ENCODE peak calls at places on chromosomes 16 and 17, in seven cellular contexts. One of them, this sample, is unnamed.

GRCh38 chr17:8485491-8485890 is 49.8 kb downstream of the NDEL1 start:
- DNase-seq in endodermal cell: no peak
- DNase-seq in NCI-H2107: no peak
- DNase-seq in SW480: no peak
- DNase-seq in NCI-H510A treated with DMSO at 0.1 percent for 48 hours: no peak
- DNase-seq in ovary: no peak
- DNase-seq in thoracic aorta: no peak
- DNase-seq in this sample: no peak

GRCh38 chr16:46871587-46871986 is 12.6 kb upstream of the GPT2 start:
- DNase-seq in ovary: no peak
- DNase-seq in endodermal cell: peak; percentile 58
- DNase-seq in SW480: no peak
- DNase-seq in NCI-H2107: no peak
- DNase-seq in NCI-H510A treated with DMSO at 0.1 percent for 48 hours: no peak
- DNase-seq in thoracic aorta: no peak
- DNase-seq in this sample: no peak

GRCh38 chr17:17191961-17192381 is 14.2 kb downstream of the PLD6 start:
- DNase-seq in ovary: no peak
- DNase-seq in endodermal cell: no peak
- DNase-seq in NCI-H510A treated with DMSO at 0.1 percent for 48 hours: no peak
- DNase-seq in SW480: no peak
- DNase-seq in NCI-H2107: no peak
- DNase-seq in thoracic aorta: no peak
- DNase-seq in this sample: no peak

GRCh38 chr16:75105306-75106061 is 11.1 kb downstream of the LDHD start:
- DNase-seq in SW480: no peak
- DNase-seq in endodermal cell: peak; percentile 44
- DNase-seq in thoracic aorta: no peak
- DNase-seq in ovary: peak; percentile 50
- DNase-seq in NCI-H2107: no peak
- DNase-seq in NCI-H510A treated with DMSO at 0.1 percent for 48 hours: no peak
- DNase-seq in this sample: no peak

GRCh38 chr17:78787444-78787843 is 5.4 kb upstream of the CYTH1 start:
- DNase-seq in NCI-H2107: no peak
- DNase-seq in thoracic aorta: no peak
- DNase-seq in NCI-H510A treated with DMSO at 0.1 percent for 48 hours: peak; percentile 21
- DNase-seq in SW480: no peak
- DNase-seq in endodermal cell: no peak
- DNase-seq in ovary: no peak
- DNase-seq in this sample: no peak

GRCh38 chr16:85825326-85825725 is 25.8 kb downstream of the COX4I1 start:
- DNase-seq in thoracic aorta: no peak
- DNase-seq in ovary: no peak
- DNase-seq in NCI-H2107: no peak
- DNase-seq in NCI-H510A treated with DMSO at 0.1 percent for 48 hours: no peak
- DNase-seq in endodermal cell: peak; percentile 61
- DNase-seq in SW480: no peak
- DNase-seq in this sample: no peak

GRCh38 chr16:51473091-51473490 is 322.0 kb upstream of the SALL1 start:
- DNase-seq in thoracic aorta: no peak
- DNase-seq in endodermal cell: no peak
- DNase-seq in ovary: no peak
- DNase-seq in SW480: no peak
- DNase-seq in NCI-H510A treated with DMSO at 0.1 percent for 48 hours: no peak
- DNase-seq in NCI-H2107: no peak
- DNase-seq in this sample: no peak

GRCh38 chr17:43582426-43582825 is 36.3 kb upstream of the ETV4 start:
- DNase-seq in NCI-H2107: no peak
- DNase-seq in ovary: no peak
- DNase-seq in endodermal cell: no peak
- DNase-seq in NCI-H510A treated with DMSO at 0.1 percent for 48 hours: no peak
- DNase-seq in SW480: no peak
- DNase-seq in thoracic aorta: no peak
- DNase-seq in this sample: no peak